ENCODE peak calls at places on chromosomes 3 and 15, in ten cellular contexts. L is 8988T, Z is GM23338, T is AG08395, W is T-helper 17 cell, D is HEK293T, C is cardiac fibroblast, O is hepatic stellate cell, U is GM12865, M is AG20443. J is an unnamed sample.

GRCh38 chr3:127339943-127340861 is 52.4 kb upstream of the PRR20G start:
- DNase-seq in L (no peak), Z (peak), T (no peak), W (no peak), D (no peak), C (no peak), O (no peak), U (peak), M (no peak), J (no peak)

GRCh38 chr15:51334011-51334426 is 4.4 kb downstream of the CYP19A1 start:
- DNase-seq in L (no peak), Z (no peak), T (no peak), W (no peak), D (no peak), C (peak), O (no peak), U (no peak), M (no peak), J (no peak)

GRCh38 chr3:52102934-52103333 is 46.6 kb upstream of the DUSP7 start:
- DNase-seq in L (no peak), Z (no peak), T (no peak), W (no peak), D (no peak), C (no peak), O (no peak), U (no peak), M (no peak), J (no peak)

GRCh38 chr15:39587910-39588530 is 7.1 kb downstream of the THBS1 start:
- DNase-seq in L (no peak), Z (no peak), T (no peak), W (no peak), D (no peak), C (peak), O (no peak), U (no peak), M (no peak), J (no peak)

GRCh38 chr15:63218114-63218808 is 28.9 kb downstream of the RAB8B start:
- DNase-seq in L (no peak), Z (no peak), T (peak), W (no peak), D (no peak), C (peak), O (no peak), U (no peak), M (peak), J (no peak)

GRCh38 chr15:83285979-83286553 is 1.6 kb upstream of the BNC1 start:
- DNase-seq in L (peak), Z (no peak), T (peak), W (no peak), D (no peak), C (peak), O (peak), U (no peak), M (peak), J (peak)

GRCh38 chr3:37945803-37946530 is 44.6 kb upstream of the VILL start:
- DNase-seq in L (no peak), Z (no peak), T (no peak), W (no peak), D (no peak), C (peak), O (peak), U (no peak), M (peak), J (peak)

GRCh38 chr3:127421943-127422662 is 134.3 kb upstream of the PRR20G start:
- DNase-seq in L (no peak), Z (no peak), T (no peak), W (no peak), D (no peak), C (no peak), O (no peak), U (no peak), M (no peak), J (no peak)

GRCh38 chr3:113589971-113590370 is 57.6 kb downstream of the SIDT1 start:
- DNase-seq in L (no peak), Z (no peak), T (no peak), W (no peak), D (no peak), C (no peak), O (no peak), U (no peak), M (no peak), J (no peak)

GRCh38 chr3:23580337-23580736 is 225.4 kb upstream of the UBE2E1 start:
- DNase-seq in L (no peak), Z (no peak), T (no peak), W (no peak), D (no peak), C (peak), O (no peak), U (no peak), M (no peak), J (no peak)

GRCh38 chr15:70765504-70766281 is 2.3 kb upstream of the UACA start:
- DNase-seq in L (no peak), Z (no peak), T (peak), W (no peak), D (no peak), C (peak), O (peak), U (no peak), M (peak), J (no peak)

GRCh38 chr15:29045717-29046116 is 159.9 kb downstream of the APBA2 start:
- DNase-seq in L (no peak), Z (no peak), T (no peak), W (no peak), D (no peak), C (peak), O (peak), U (peak), M (no peak), J (no peak)

GRCh38 chr3:56547486-56547885 is 9.5 kb upstream of the CCDC66 start:
- DNase-seq in L (no peak), Z (no peak), T (no peak), W (no peak), D (no peak), C (peak), O (no peak), U (no peak), M (no peak), J (no peak)

GRCh38 chr3:66338927-66339326 is 118.1 kb downstream of the SLC25A26 start:
- DNase-seq in L (no peak), Z (no peak), T (peak), W (no peak), D (no peak), C (peak), O (no peak), U (no peak), M (no peak), J (no peak)

GRCh38 chr3:127456471-127457093 is 134.0 kb downstream of the TPRA1 start:
- DNase-seq in L (no peak), Z (peak), T (peak), W (no peak), D (no peak), C (peak), O (peak), U (no peak), M (peak), J (peak)

J was measured in Caco-2.